ENCODE peak calls at places on chromosomes 16 and 17, in four cellular contexts. R, L, J and S are unnamed samples.

GRCh38 chr17:68198931-68199836 is 48.7 kb upstream of the AMZ2 start:
- DNase-seq in J (no peak), R (no peak), L (peak; percentile 24), S (no peak)

GRCh38 chr17:81641825-81642489 is 5.0 kb downstream of the TSPAN10 start:
- DNase-seq in R (no peak), J (peak; percentile 71), L (no peak), S (peak; percentile 63)

GRCh38 chr17:66655861-66656260 is 179.1 kb upstream of the CACNG5 start:
- DNase-seq in J (peak; percentile 82), R (no peak), L (peak; percentile 67), S (peak; percentile 74)

GRCh38 chr16:66376114-66376513 is 9.6 kb downstream of the CDH5 start:
- DNase-seq in J (no peak), L (no peak), R (no peak), S (peak; percentile 52)

GRCh38 chr16:21101631-21102420 is 48.8 kb downstream of the DNAH3 start:
- DNase-seq in J (peak; percentile 31), L (peak; percentile 4), R (no peak), S (peak; percentile 38)

GRCh38 chr17:43992641-43993040 is 11.8 kb upstream of the NAGS start:
- DNase-seq in L (no peak), J (no peak), R (no peak), S (peak; percentile 33)

GRCh38 chr16:69169051-69169450 is 17.9 kb upstream of the SNTB2 start:
- DNase-seq in L (no peak), J (no peak), R (no peak), S (no peak)

GRCh38 chr17:67980456-67980855 is 15.8 kb downstream of the C17orf58 start:
- DNase-seq in L (no peak), R (no peak), J (no peak), S (no peak)

GRCh38 chr17:40433551-40434384 is 9.5 kb upstream of the IGFBP4 start:
- DNase-seq in J (no peak), L (no peak), R (no peak), S (no peak)

GRCh38 chr16:15837761-15838160 is 19.1 kb downstream of the MYH11 start:
- DNase-seq in J (no peak), L (no peak), R (no peak), S (no peak)

GRCh38 chr16:74743045-74743667 is 31.5 kb downstream of the FA2H start:
- DNase-seq in R (no peak), J (no peak), L (no peak), S (no peak)

GRCh38 chr16:67177743-67178699 is 5.7 kb downstream of the MATCAP1 start:
- DNase-seq in R (no peak), J (peak; percentile 51), L (peak; percentile 48), S (peak; percentile 59)

GRCh38 chr17:50589112-50589712 is 28.7 kb downstream of the CACNA1G start:
- DNase-seq in J (no peak), L (no peak), R (no peak), S (no peak)

GRCh38 chr17:56597495-56597990 is 4.0 kb downstream of the NOG start:
- DNase-seq in J (no peak), L (peak; percentile 13), R (no peak), S (no peak)

GRCh38 chr17:71302721-71303549 is 817.9 kb upstream of the SOX9 start:
- DNase-seq in R (no peak), J (no peak), L (no peak), S (no peak)

GRCh38 chr16:83947642-83948234 is 5.3 kb upstream of the OSGIN1 start:
- DNase-seq in L (no peak), J (no peak), R (no peak), S (no peak)

GRCh38 chr17:68103148-68103547 is 67.6 kb downstream of the KPNA2 start:
- DNase-seq in L (no peak), R (no peak), J (no peak), S (no peak)

GRCh38 chr17:57365420-57365819 is 109.1 kb downstream of the MSI2 start:
- DNase-seq in R (no peak), J (peak; percentile 40), L (no peak), S (no peak)

GRCh38 chr16:3998793-3999478 is 117.3 kb downstream of the ADCY9 start:
- DNase-seq in J (peak; percentile 57), R (no peak), L (no peak), S (no peak)

GRCh38 chr17:4573682-4574081 is 10.6 kb upstream of the SMTNL2 start:
- DNase-seq in L (peak; percentile 64), R (no peak), J (no peak), S (peak; percentile 41)

GRCh38 chr16:65658339-65659275 is 536.7 kb upstream of the CDH11 start:
- DNase-seq in L (no peak), J (peak; percentile 90), R (no peak), S (peak; percentile 100)

GRCh38 chr17:17709815-17710321 is 28.6 kb downstream of the RAI1 start:
- DNase-seq in R (no peak), L (no peak), J (no peak), S (no peak)

GRCh38 chr17:17411692-17412091 is 65.1 kb upstream of the MED9 start:
- DNase-seq in R (no peak), J (peak; percentile 32), L (no peak), S (no peak)

GRCh38 chr17:9568004-9568403 is 7.6 kb downstream of the STX8 start:
- DNase-seq in J (no peak), R (no peak), L (no peak), S (no peak)

GRCh38 chr16:987846-988245 is 6.3 kb downstream of the SOX8 start:
- DNase-seq in L (no peak), J (no peak), R (no peak), S (no peak)

GRCh38 chr16:77584205-77584859 is 138.0 kb upstream of the NUDT7 start:
- DNase-seq in L (peak; percentile 25), R (peak; percentile 1), J (peak; percentile 79), S (peak; percentile 51)

GRCh38 chr17:36939059-36939943 is 2.0 kb downstream of the LHX1 start:
- DNase-seq in J (no peak), L (no peak), R (no peak), S (no peak)

GRCh38 chr16:19123535-19124178 is 9.9 kb downstream of the ITPRIPL2 start:
- DNase-seq in L (no peak), R (no peak), J (no peak), S (no peak)

GRCh38 chr16:55628306-55628968 is 27.4 kb upstream of the SLC6A2 start:
- DNase-seq in J (no peak), R (no peak), L (no peak), S (no peak)

GRCh38 chr16:71431176-71431575 is 10.7 kb downstream of the TLE7 start:
- DNase-seq in R (no peak), J (no peak), L (no peak), S (no peak)

GRCh38 chr17:74729368-74729767 is 7.7 kb upstream of the RAB37 start:
- DNase-seq in L (no peak), J (no peak), R (no peak), S (no peak)

GRCh38 chr16:80084614-80085013 is 456.2 kb upstream of the DYNLRB2 start:
- DNase-seq in L (no peak), J (peak; percentile 26), R (no peak), S (peak; percentile 58)

GRCh38 chr17:2053380-2054261 is 1.3 kb upstream of the HIC1 start:
- DNase-seq in R (peak; percentile 65), L (peak; percentile 65), J (peak; percentile 76), S (peak; percentile 81)